ENCODE peak calls at places on chromosomes 3 and 15, in five cellular contexts. J, S, D, I and Z are unnamed samples.

GRCh38 chr15:89928421-89928820 is 15.7 kb upstream of the ARPIN start:
- DNase-seq in J (no peak), S (no peak), D (no peak), I (no peak), Z (no peak)

GRCh38 chr3:100928638-100929428 is 64.4 kb downstream of the ABI3BP start:
- DNase-seq in J (no peak), S (no peak), D (peak), I (peak), Z (no peak)

GRCh38 chr3:36063992-36064391 is 316.3 kb upstream of the STAC start:
- DNase-seq in J (no peak), S (no peak), D (no peak), I (no peak), Z (no peak)

GRCh38 chr15:82952156-82953081 is at the start of gene HOMER2:
- DNase-seq in J (peak), S (peak), D (peak), I (no peak), Z (peak)

GRCh38 chr15:48233246-48233645 is 27.1 kb downstream of the SLC12A1 start:
- DNase-seq in J (no peak), S (no peak), D (no peak), I (no peak), Z (no peak)

GRCh38 chr3:106265704-106266103 is 396.9 kb upstream of the CBLB start:
- DNase-seq in J (no peak), S (no peak), D (no peak), I (no peak), Z (no peak)

GRCh38 chr3:101821503-101821902 is 27.8 kb upstream of the NFKBIZ start:
- DNase-seq in J (no peak), S (no peak), D (no peak), I (no peak), Z (no peak)

GRCh38 chr3:127222664-127223063 is 29.7 kb downstream of the PRR23E start:
- DNase-seq in J (no peak), S (no peak), D (no peak), I (no peak), Z (no peak)

GRCh38 chr3:119469378-119470189 is 821 bp downstream of the POGLUT1 start:
- DNase-seq in J (peak), S (no peak), D (peak), I (peak), Z (no peak)

GRCh38 chr3:74463515-74463914 is 150.9 kb downstream of the CNTN3 start:
- DNase-seq in J (no peak), S (no peak), D (no peak), I (no peak), Z (no peak)

GRCh38 chr3:11494131-11494916 is 149.4 kb downstream of the VGLL4 start:
- DNase-seq in J (no peak), S (no peak), D (no peak), I (no peak), Z (no peak)

GRCh38 chr3:172562881-172563835 is 39.9 kb upstream of the TNFSF10 start:
- DNase-seq in J (no peak), S (no peak), D (peak), I (peak), Z (no peak)

GRCh38 chr3:108088697-108089096 is 2.1 kb downstream of the CD47 start:
- DNase-seq in J (no peak), S (no peak), D (no peak), I (no peak), Z (no peak)

GRCh38 chr3:76997733-76998132 is 42.2 kb upstream of the ROBO2 start:
- DNase-seq in J (no peak), S (no peak), D (no peak), I (no peak), Z (no peak)

GRCh38 chr3:169575381-169575780 is 88.1 kb downstream of the MECOM start:
- DNase-seq in J (no peak), S (no peak), D (peak), I (no peak), Z (no peak)

GRCh38 chr3:130925628-130926027 is 31.7 kb downstream of the ATP2C1 start:
- DNase-seq in J (no peak), S (no peak), D (peak), I (peak), Z (no peak)

GRCh38 chr15:58369261-58369699 is 62.5 kb upstream of the LIPC start:
- DNase-seq in J (no peak), S (no peak), D (peak), I (no peak), Z (peak)